ENCODE peak calls at places on chromosomes 6 and 20, in four cellular contexts. A is WTC11, K is ACHN, L is T-helper 17 cell. B is an unnamed sample.

GRCh38 chr6:136317023-136317649 is 27.5 kb upstream of the BCLAF1 start:
- DNase-seq in K (peak), L (no peak), A (peak), B (peak)

GRCh38 chr6:4848382-4849068 is 72.3 kb downstream of the CDYL start:
- DNase-seq in L (no peak), A (peak), K (peak), B (no peak)

GRCh38 chr20:21053002-21053762 is 53.0 kb downstream of the LINC00237 start:
- DNase-seq in L (no peak), A (peak), K (no peak), B (no peak)

GRCh38 chr6:7919871-7920270 is 9.3 kb upstream of the TXNDC5 start:
- DNase-seq in K (no peak), A (no peak), L (no peak), B (peak)

GRCh38 chr6:26065952-26066380 is 21.3 kb upstream of the HFE start:
- DNase-seq in A (no peak), K (peak), L (no peak), B (peak)

GRCh38 chr20:3819413-3820047 is 817 bp upstream of the AP5S1 start:
- DNase-seq in A (no peak), K (no peak), L (no peak), B (no peak)

GRCh38 chr6:105424177-105424783 is 21.4 kb upstream of the PREP start:
- DNase-seq in L (peak), K (peak), A (peak), B (peak)

GRCh38 chr20:40254023-40254772 is 434.8 kb downstream of the MAFB start:
- DNase-seq in L (no peak), A (no peak), K (no peak), B (no peak)